ENCODE peak calls at places on chromosomes 11 and 22, in five cellular contexts. L, T, H, B and I are unnamed samples.

GRCh38 chr11:96091476-96091875 is 167.6 kb upstream of the MTMR2 start:
- DNase-seq in H (no peak), B (peak; percentile 33), L (no peak), T (peak; percentile 2), I (no peak)

GRCh38 chr11:86081465-86081864 is 12.6 kb upstream of the PICALM start:
- DNase-seq in H (no peak), L (no peak), T (no peak), B (no peak), I (no peak)

GRCh38 chr11:34997872-34998548 is 81.6 kb downstream of the PDHX start:
- DNase-seq in B (no peak), H (no peak), L (no peak), T (peak; percentile 13), I (no peak)

GRCh38 chr11:128592454-128592853 is 5.1 kb upstream of the ETS1 start:
- DNase-seq in B (no peak), H (no peak), T (no peak), L (no peak), I (no peak)

GRCh38 chr11:1907955-1908354 is 11.5 kb upstream of the TNNT3 start:
- DNase-seq in T (no peak), L (no peak), B (no peak), H (no peak), I (no peak)

GRCh38 chr11:27319065-27319464 is 44.0 kb downstream of the CCDC34 start:
- DNase-seq in H (peak; percentile 76), L (no peak), T (no peak), B (no peak), I (no peak)

GRCh38 chr11:1263036-1263435 is 40.2 kb downstream of the MUC5B start:
- DNase-seq in L (no peak), B (no peak), T (no peak), H (no peak), I (no peak)

GRCh38 chr22:38481871-38482332 is 14.0 kb downstream of the KDELR3 start:
- DNase-seq in L (no peak), B (no peak), T (no peak), H (no peak), I (no peak)

GRCh38 chr22:19241593-19241906 is 50.0 kb downstream of the CLTCL1 start:
- DNase-seq in B (no peak), T (no peak), L (no peak), H (no peak), I (no peak)